ENCODE peak calls at places on chromosomes 5 and 9, in seven cellular contexts. Y is prostate gland, F is A549, H is H1, E is ovary, Q is Peyer's patch, G is IMR-90. J is an unnamed sample.

GRCh38 chr5:162496080-162496808 is 428.7 kb downstream of the GABRG2 start:
- DNase-seq in H (no peak), Q (no peak), F (no peak), Y (no peak), E (no peak), G (no peak), J (no peak)

GRCh38 chr5:132425975-132426524 is 56.5 kb downstream of the SLC22A5 start:
- DNase-seq in H (peak; percentile 29), G (no peak), Q (no peak), F (no peak), Y (no peak), E (no peak), J (no peak)

GRCh38 chr5:116719087-116719486 is 144.5 kb upstream of the SEMA6A start:
- DNase-seq in E (no peak), F (no peak), Y (no peak), H (no peak), Q (no peak), G (no peak), J (no peak)

GRCh38 chr5:124634228-124634819 is 112.1 kb downstream of the ZNF608 start:
- DNase-seq in E (no peak), Y (no peak), G (peak; percentile 60), H (no peak), F (no peak), Q (no peak), J (no peak)

GRCh38 chr5:2761921-2762488 is 10.5 kb upstream of the IRX2 start:
- DNase-seq in H (no peak), G (no peak), F (no peak), E (no peak), Y (no peak), Q (no peak), J (peak; percentile 34)

GRCh38 chr9:72958485-72959266 is 5.8 kb upstream of the ALDH1A1 start:
- DNase-seq in G (no peak), Y (no peak), F (peak; percentile 8), E (no peak), Q (no peak), H (no peak), J (no peak)

GRCh38 chr5:89946514-89946913 is 463.0 kb downstream of the CETN3 start:
- DNase-seq in F (no peak), Y (no peak), Q (no peak), G (no peak), H (no peak), E (no peak), J (no peak)

GRCh38 chr5:178588769-178589168 is 1.4 kb downstream of the COL23A1 start:
- DNase-seq in Y (no peak), H (peak; percentile 50), Q (no peak), F (no peak), E (no peak), G (no peak), J (no peak)

GRCh38 chr9:133135193-133135745 is 14.2 kb upstream of the RALGDS start:
- DNase-seq in H (no peak), Y (peak; percentile 65), F (peak; percentile 87), E (peak; percentile 68), G (peak; percentile 86), Q (peak; percentile 52), J (peak; percentile 82)

GRCh38 chr5:147407094-147407681 is 102.7 kb downstream of the DPYSL3 start:
- DNase-seq in E (no peak), Y (no peak), Q (no peak), G (peak; percentile 73), H (no peak), F (no peak), J (no peak)

GRCh38 chr9:1918642-1919041 is 96.5 kb upstream of the SMARCA2 start:
- DNase-seq in G (no peak), E (no peak), H (no peak), Q (no peak), Y (no peak), F (no peak), J (no peak)

GRCh38 chr9:29006603-29007002 is 1433.3 kb upstream of the C9orf72 start:
- DNase-seq in H (no peak), E (no peak), F (peak; percentile 10), Y (no peak), G (no peak), Q (no peak), J (no peak)

GRCh38 chr5:146409081-146409671 is 38.0 kb upstream of the TCERG1 start:
- DNase-seq in H (no peak), E (no peak), F (peak; percentile 7), Y (no peak), G (peak; percentile 26), Q (no peak), J (no peak)

GRCh38 chr5:31364881-31365636 is 166.8 kb downstream of the DROSHA start:
- DNase-seq in H (no peak), G (peak; percentile 90), E (no peak), F (no peak), Q (no peak), Y (no peak), J (no peak)

GRCh38 chr9:113155911-113156559 is 5.2 kb downstream of the SLC31A2 start:
- DNase-seq in H (no peak), G (no peak), Y (no peak), E (no peak), F (no peak), Q (peak; percentile 23), J (no peak)

GRCh38 chr5:96881511-96882115 is 5.3 kb downstream of the ERAP2 start:
- DNase-seq in G (peak; percentile 89), Q (no peak), F (no peak), H (no peak), E (no peak), Y (no peak), J (no peak)

GRCh38 chr5:5678909-5679308 is 256.4 kb downstream of the ICE1 start:
- DNase-seq in E (no peak), G (no peak), Y (no peak), Q (no peak), H (no peak), F (peak; percentile 6), J (no peak)

GRCh38 chr5:123628860-123629544 is 117.0 kb downstream of the CSNK1G3 start:
- DNase-seq in E (no peak), Q (no peak), H (no peak), F (no peak), G (no peak), Y (no peak), J (no peak)
- H3K9me3 ChIP-seq in E (no peaks in the 10 kb centered on the region), Q (peaks cover 8% of the 10 kb centered on the region), H (peaks cover 10% of the 10 kb centered on the region), F (peaks cover 40% of the 10 kb centered on the region), G (peaks cover 15% of the 10 kb centered on the region), Y (no peaks in the 10 kb centered on the region), J (peaks cover 26% of the 10 kb centered on the region)

GRCh38 chr5:75236322-75237316 is at the start of gene ANKRD31:
- DNase-seq in G (peak; percentile 66), H (peak; percentile 86), Q (peak; percentile 82), Y (peak; percentile 72), F (peak; percentile 82), E (peak; percentile 91), J (peak; percentile 77)
- TF ChIP-seq POLR2A in G (peak; percentile 46), H (no peak), Q (peak; percentile 46), Y (peak; percentile 47), F (peak; percentile 71), E (no peak), J (no peak)

GRCh38 chr5:133665571-133665970 is 53.2 kb upstream of the FSTL4 start:
- DNase-seq in G (no peak), E (no peak), Q (no peak), H (peak; percentile 16), Y (no peak), F (no peak), J (no peak)

GRCh38 chr5:133668458-133668857 is 56.1 kb upstream of the FSTL4 start:
- DNase-seq in E (no peak), H (peak; percentile 8), G (no peak), Q (no peak), Y (no peak), F (no peak), J (no peak)

GRCh38 chr5:133670336-133670735 is 58.0 kb upstream of the FSTL4 start:
- DNase-seq in Y (no peak), Q (no peak), H (peak; percentile 10), E (no peak), G (no peak), F (no peak), J (no peak)

GRCh38 chr5:133667217-133667616 is 54.9 kb upstream of the FSTL4 start:
- DNase-seq in Q (no peak), H (no peak), F (no peak), G (no peak), E (no peak), Y (no peak), J (no peak)

GRCh38 chr5:133669472-133669871 is 57.1 kb upstream of the FSTL4 start:
- DNase-seq in F (no peak), E (no peak), G (no peak), Q (no peak), Y (no peak), H (peak; percentile 19), J (no peak)
- H3K9me3 ChIP-seq in F (peaks cover 3% of the 10 kb centered on the region), E (no peaks in the 10 kb centered on the region), G (no peaks in the 10 kb centered on the region), Q (no peaks in the 10 kb centered on the region), Y (no peaks in the 10 kb centered on the region), H (no peaks in the 10 kb centered on the region), J (peaks cover 3% of the 10 kb centered on the region)

GRCh38 chr5:109928046-109928445 is 238.3 kb downstream of the MAN2A1 start:
- DNase-seq in H (no peak), G (no peak), Q (no peak), Y (no peak), E (no peak), F (no peak), J (no peak)
- TF ChIP-seq POLR2A in H (no peak), G (no peak), Q (no peak), Y (no peak), E (no peak), F (no peak), J (no peak)